ENCODE peak calls at places on chromosome 5, in ten cellular contexts. One of them, this sample, is unnamed.

GRCh38 chr5:172852490-172853354 is 18.7 kb downstream of the ERGIC1 start:
- DNase-seq in NCI-H748 treated with DMSO at 0.1 percent for 48 hours: no peak
- DNase-seq in breast epithelium: no peak
- DNase-seq in C1 segment of cervical spinal cord: no peak
- DNase-seq in B cell: no peak
- DNase-seq in Kasumi-1: no peak
- DNase-seq in fibroblast of lung: peak; percentile 52
- DNase-seq in stimulated activated CD4-positive, alpha-beta T cell treated with anti-CD3 and anti-CD28 coated beads, Interleukin-15, amount 100 ng/mL, for 1 hour: no peak
- DNase-seq in NCI-H2029: no peak
- DNase-seq in Calu3: no peak
- DNase-seq in this sample: no peak

GRCh38 chr5:82314964-82315728 is 37.0 kb upstream of the RPS23 start:
- DNase-seq in NCI-H748 treated with DMSO at 0.1 percent for 48 hours: no peak
- DNase-seq in breast epithelium: no peak
- DNase-seq in C1 segment of cervical spinal cord: no peak
- DNase-seq in B cell: no peak
- DNase-seq in Kasumi-1: peak; percentile 48
- DNase-seq in fibroblast of lung: peak; percentile 66
- DNase-seq in stimulated activated CD4-positive, alpha-beta T cell treated with anti-CD3 and anti-CD28 coated beads, Interleukin-15, amount 100 ng/mL, for 1 hour: no peak
- DNase-seq in NCI-H2029: no peak
- DNase-seq in Calu3: no peak
- DNase-seq in this sample: no peak

GRCh38 chr5:175464414-175465233 is 13.7 kb upstream of the SFXN1 start:
- DNase-seq in NCI-H748 treated with DMSO at 0.1 percent for 48 hours: peak; percentile 86
- DNase-seq in breast epithelium: no peak
- DNase-seq in C1 segment of cervical spinal cord: peak; percentile 20
- DNase-seq in B cell: peak; percentile 51
- DNase-seq in Kasumi-1: peak; percentile 68
- DNase-seq in fibroblast of lung: peak; percentile 31
- DNase-seq in stimulated activated CD4-positive, alpha-beta T cell treated with anti-CD3 and anti-CD28 coated beads, Interleukin-15, amount 100 ng/mL, for 1 hour: no peak
- DNase-seq in NCI-H2029: peak; percentile 80
- DNase-seq in Calu3: peak; percentile 78
- DNase-seq in this sample: no peak

GRCh38 chr5:2201832-2202231 is 319.1 kb upstream of the IRX4 start:
- DNase-seq in NCI-H748 treated with DMSO at 0.1 percent for 48 hours: no peak
- DNase-seq in breast epithelium: no peak
- DNase-seq in C1 segment of cervical spinal cord: no peak
- DNase-seq in B cell: no peak
- DNase-seq in Kasumi-1: no peak
- DNase-seq in fibroblast of lung: no peak
- DNase-seq in stimulated activated CD4-positive, alpha-beta T cell treated with anti-CD3 and anti-CD28 coated beads, Interleukin-15, amount 100 ng/mL, for 1 hour: no peak
- DNase-seq in NCI-H2029: no peak
- DNase-seq in Calu3: no peak
- DNase-seq in this sample: no peak

GRCh38 chr5:91141642-91142041 is 241.5 kb downstream of the ARRDC3 start:
- DNase-seq in NCI-H748 treated with DMSO at 0.1 percent for 48 hours: no peak
- DNase-seq in breast epithelium: no peak
- DNase-seq in C1 segment of cervical spinal cord: no peak
- DNase-seq in B cell: no peak
- DNase-seq in Kasumi-1: no peak
- DNase-seq in fibroblast of lung: no peak
- DNase-seq in stimulated activated CD4-positive, alpha-beta T cell treated with anti-CD3 and anti-CD28 coated beads, Interleukin-15, amount 100 ng/mL, for 1 hour: no peak
- DNase-seq in NCI-H2029: no peak
- DNase-seq in Calu3: no peak
- DNase-seq in this sample: no peak

GRCh38 chr5:1911773-1912235 is 29.1 kb upstream of the IRX4 start:
- DNase-seq in NCI-H748 treated with DMSO at 0.1 percent for 48 hours: no peak
- DNase-seq in breast epithelium: peak; percentile 45
- DNase-seq in C1 segment of cervical spinal cord: no peak
- DNase-seq in B cell: no peak
- DNase-seq in Kasumi-1: no peak
- DNase-seq in fibroblast of lung: no peak
- DNase-seq in stimulated activated CD4-positive, alpha-beta T cell treated with anti-CD3 and anti-CD28 coated beads, Interleukin-15, amount 100 ng/mL, for 1 hour: no peak
- DNase-seq in NCI-H2029: no peak
- DNase-seq in Calu3: no peak
- DNase-seq in this sample: no peak

GRCh38 chr5:7849531-7850240 is 1.2 kb downstream of the CFAP90 start:
- DNase-seq in NCI-H748 treated with DMSO at 0.1 percent for 48 hours: peak; percentile 39
- DNase-seq in breast epithelium: no peak
- DNase-seq in C1 segment of cervical spinal cord: no peak
- DNase-seq in B cell: no peak
- DNase-seq in Kasumi-1: peak; percentile 4
- DNase-seq in fibroblast of lung: no peak
- DNase-seq in stimulated activated CD4-positive, alpha-beta T cell treated with anti-CD3 and anti-CD28 coated beads, Interleukin-15, amount 100 ng/mL, for 1 hour: no peak
- DNase-seq in NCI-H2029: no peak
- DNase-seq in Calu3: no peak
- DNase-seq in this sample: no peak

GRCh38 chr5:84603557-84604185 is 219.0 kb upstream of the EDIL3 start:
- DNase-seq in NCI-H748 treated with DMSO at 0.1 percent for 48 hours: no peak
- DNase-seq in breast epithelium: no peak
- DNase-seq in C1 segment of cervical spinal cord: no peak
- DNase-seq in B cell: no peak
- DNase-seq in Kasumi-1: no peak
- DNase-seq in fibroblast of lung: peak; percentile 90
- DNase-seq in stimulated activated CD4-positive, alpha-beta T cell treated with anti-CD3 and anti-CD28 coated beads, Interleukin-15, amount 100 ng/mL, for 1 hour: no peak
- DNase-seq in NCI-H2029: no peak
- DNase-seq in Calu3: no peak
- DNase-seq in this sample: no peak

GRCh38 chr5:56303511-56303910 is 70.4 kb upstream of the ANKRD55 start:
- DNase-seq in NCI-H748 treated with DMSO at 0.1 percent for 48 hours: no peak
- DNase-seq in breast epithelium: no peak
- DNase-seq in C1 segment of cervical spinal cord: no peak
- DNase-seq in B cell: no peak
- DNase-seq in Kasumi-1: no peak
- DNase-seq in fibroblast of lung: no peak
- DNase-seq in stimulated activated CD4-positive, alpha-beta T cell treated with anti-CD3 and anti-CD28 coated beads, Interleukin-15, amount 100 ng/mL, for 1 hour: no peak
- DNase-seq in NCI-H2029: no peak
- DNase-seq in Calu3: no peak
- DNase-seq in this sample: no peak

GRCh38 chr5:161007879-161008278 is 155.9 kb upstream of the ATP10B start:
- DNase-seq in NCI-H748 treated with DMSO at 0.1 percent for 48 hours: no peak
- DNase-seq in breast epithelium: no peak
- DNase-seq in C1 segment of cervical spinal cord: no peak
- DNase-seq in B cell: no peak
- DNase-seq in Kasumi-1: no peak
- DNase-seq in fibroblast of lung: no peak
- DNase-seq in stimulated activated CD4-positive, alpha-beta T cell treated with anti-CD3 and anti-CD28 coated beads, Interleukin-15, amount 100 ng/mL, for 1 hour: no peak
- DNase-seq in NCI-H2029: no peak
- DNase-seq in Calu3: no peak
- DNase-seq in this sample: no peak

GRCh38 chr5:139980765-139981164 is 62.3 kb downstream of the NRG2 start:
- DNase-seq in NCI-H748 treated with DMSO at 0.1 percent for 48 hours: no peak
- DNase-seq in breast epithelium: no peak
- DNase-seq in C1 segment of cervical spinal cord: no peak
- DNase-seq in B cell: no peak
- DNase-seq in Kasumi-1: no peak
- DNase-seq in fibroblast of lung: no peak
- DNase-seq in stimulated activated CD4-positive, alpha-beta T cell treated with anti-CD3 and anti-CD28 coated beads, Interleukin-15, amount 100 ng/mL, for 1 hour: no peak
- DNase-seq in NCI-H2029: no peak
- DNase-seq in Calu3: no peak
- DNase-seq in this sample: no peak

GRCh38 chr5:173730610-173731302 is 114.3 kb upstream of the BOD1 start:
- DNase-seq in NCI-H748 treated with DMSO at 0.1 percent for 48 hours: no peak
- DNase-seq in breast epithelium: no peak
- DNase-seq in C1 segment of cervical spinal cord: no peak
- DNase-seq in B cell: no peak
- DNase-seq in Kasumi-1: no peak
- DNase-seq in fibroblast of lung: no peak
- DNase-seq in stimulated activated CD4-positive, alpha-beta T cell treated with anti-CD3 and anti-CD28 coated beads, Interleukin-15, amount 100 ng/mL, for 1 hour: no peak
- DNase-seq in NCI-H2029: no peak
- DNase-seq in Calu3: no peak
- DNase-seq in this sample: no peak

GRCh38 chr5:19855929-19856328 is 132.1 kb downstream of the CDH18 start:
- DNase-seq in NCI-H748 treated with DMSO at 0.1 percent for 48 hours: no peak
- DNase-seq in breast epithelium: no peak
- DNase-seq in C1 segment of cervical spinal cord: no peak
- DNase-seq in B cell: no peak
- DNase-seq in Kasumi-1: no peak
- DNase-seq in fibroblast of lung: peak; percentile 21
- DNase-seq in stimulated activated CD4-positive, alpha-beta T cell treated with anti-CD3 and anti-CD28 coated beads, Interleukin-15, amount 100 ng/mL, for 1 hour: no peak
- DNase-seq in NCI-H2029: no peak
- DNase-seq in Calu3: no peak
- DNase-seq in this sample: no peak

GRCh38 chr5:159061834-159062530 is 37.7 kb downstream of the EBF1 start:
- DNase-seq in NCI-H748 treated with DMSO at 0.1 percent for 48 hours: no peak
- DNase-seq in breast epithelium: no peak
- DNase-seq in C1 segment of cervical spinal cord: no peak
- DNase-seq in B cell: no peak
- DNase-seq in Kasumi-1: no peak
- DNase-seq in fibroblast of lung: no peak
- DNase-seq in stimulated activated CD4-positive, alpha-beta T cell treated with anti-CD3 and anti-CD28 coated beads, Interleukin-15, amount 100 ng/mL, for 1 hour: no peak
- DNase-seq in NCI-H2029: no peak
- DNase-seq in Calu3: no peak
- DNase-seq in this sample: no peak

GRCh38 chr5:125349432-125349831 is 603.0 kb upstream of the ZNF608 start:
- DNase-seq in NCI-H748 treated with DMSO at 0.1 percent for 48 hours: no peak
- DNase-seq in breast epithelium: no peak
- DNase-seq in C1 segment of cervical spinal cord: no peak
- DNase-seq in B cell: no peak
- DNase-seq in Kasumi-1: no peak
- DNase-seq in fibroblast of lung: peak; percentile 54
- DNase-seq in stimulated activated CD4-positive, alpha-beta T cell treated with anti-CD3 and anti-CD28 coated beads, Interleukin-15, amount 100 ng/mL, for 1 hour: no peak
- DNase-seq in NCI-H2029: no peak
- DNase-seq in Calu3: no peak
- DNase-seq in this sample: no peak

GRCh38 chr5:109876030-109876726 is 186.5 kb downstream of the MAN2A1 start:
- DNase-seq in NCI-H748 treated with DMSO at 0.1 percent for 48 hours: no peak
- DNase-seq in breast epithelium: no peak
- DNase-seq in C1 segment of cervical spinal cord: no peak
- DNase-seq in B cell: no peak
- DNase-seq in Kasumi-1: peak; percentile 3
- DNase-seq in fibroblast of lung: no peak
- DNase-seq in stimulated activated CD4-positive, alpha-beta T cell treated with anti-CD3 and anti-CD28 coated beads, Interleukin-15, amount 100 ng/mL, for 1 hour: no peak
- DNase-seq in NCI-H2029: no peak
- DNase-seq in Calu3: no peak
- DNase-seq in this sample: no peak

GRCh38 chr5:81631124-81631523 is 119.8 kb downstream of the SSBP2 start:
- DNase-seq in NCI-H748 treated with DMSO at 0.1 percent for 48 hours: no peak
- DNase-seq in breast epithelium: no peak
- DNase-seq in C1 segment of cervical spinal cord: no peak
- DNase-seq in B cell: peak; percentile 43
- DNase-seq in Kasumi-1: no peak
- DNase-seq in fibroblast of lung: no peak
- DNase-seq in stimulated activated CD4-positive, alpha-beta T cell treated with anti-CD3 and anti-CD28 coated beads, Interleukin-15, amount 100 ng/mL, for 1 hour: no peak
- DNase-seq in NCI-H2029: no peak
- DNase-seq in Calu3: no peak
- DNase-seq in this sample: no peak

GRCh38 chr5:136048966-136049365 is 20.2 kb downstream of the TGFBI start:
- DNase-seq in NCI-H748 treated with DMSO at 0.1 percent for 48 hours: no peak
- DNase-seq in breast epithelium: no peak
- DNase-seq in C1 segment of cervical spinal cord: no peak
- DNase-seq in B cell: no peak
- DNase-seq in Kasumi-1: no peak
- DNase-seq in fibroblast of lung: no peak
- DNase-seq in stimulated activated CD4-positive, alpha-beta T cell treated with anti-CD3 and anti-CD28 coated beads, Interleukin-15, amount 100 ng/mL, for 1 hour: no peak
- DNase-seq in NCI-H2029: no peak
- DNase-seq in Calu3: no peak
- DNase-seq in this sample: no peak

GRCh38 chr5:113036826-113037225 is 60.2 kb downstream of the DCP2 start:
- DNase-seq in NCI-H748 treated with DMSO at 0.1 percent for 48 hours: no peak
- DNase-seq in breast epithelium: no peak
- DNase-seq in C1 segment of cervical spinal cord: no peak
- DNase-seq in B cell: no peak
- DNase-seq in Kasumi-1: no peak
- DNase-seq in fibroblast of lung: no peak
- DNase-seq in stimulated activated CD4-positive, alpha-beta T cell treated with anti-CD3 and anti-CD28 coated beads, Interleukin-15, amount 100 ng/mL, for 1 hour: no peak
- DNase-seq in NCI-H2029: no peak
- DNase-seq in Calu3: no peak
- DNase-seq in this sample: no peak

GRCh38 chr5:139014726-139015125 is 139.6 kb upstream of the LRRTM2 start:
- DNase-seq in NCI-H748 treated with DMSO at 0.1 percent for 48 hours: no peak
- DNase-seq in breast epithelium: no peak
- DNase-seq in C1 segment of cervical spinal cord: no peak
- DNase-seq in B cell: no peak
- DNase-seq in Kasumi-1: no peak
- DNase-seq in fibroblast of lung: peak; percentile 84
- DNase-seq in stimulated activated CD4-positive, alpha-beta T cell treated with anti-CD3 and anti-CD28 coated beads, Interleukin-15, amount 100 ng/mL, for 1 hour: no peak
- DNase-seq in NCI-H2029: no peak
- DNase-seq in Calu3: peak; percentile 32
- DNase-seq in this sample: no peak

GRCh38 chr5:113118765-113119164 is 142.2 kb downstream of the DCP2 start:
- DNase-seq in NCI-H748 treated with DMSO at 0.1 percent for 48 hours: no peak
- DNase-seq in breast epithelium: no peak
- DNase-seq in C1 segment of cervical spinal cord: no peak
- DNase-seq in B cell: no peak
- DNase-seq in Kasumi-1: no peak
- DNase-seq in fibroblast of lung: no peak
- DNase-seq in stimulated activated CD4-positive, alpha-beta T cell treated with anti-CD3 and anti-CD28 coated beads, Interleukin-15, amount 100 ng/mL, for 1 hour: no peak
- DNase-seq in NCI-H2029: no peak
- DNase-seq in Calu3: no peak
- DNase-seq in this sample: no peak

GRCh38 chr5:143635146-143635752 is 176.7 kb upstream of the HMHB1 start:
- DNase-seq in NCI-H748 treated with DMSO at 0.1 percent for 48 hours: no peak
- DNase-seq in breast epithelium: no peak
- DNase-seq in C1 segment of cervical spinal cord: no peak
- DNase-seq in B cell: no peak
- DNase-seq in Kasumi-1: no peak
- DNase-seq in fibroblast of lung: peak; percentile 60
- DNase-seq in stimulated activated CD4-positive, alpha-beta T cell treated with anti-CD3 and anti-CD28 coated beads, Interleukin-15, amount 100 ng/mL, for 1 hour: no peak
- DNase-seq in NCI-H2029: no peak
- DNase-seq in Calu3: peak; percentile 25
- DNase-seq in this sample: peak; percentile 63

GRCh38 chr5:175714686-175715085 is 56.8 kb downstream of the HRH2 start:
- DNase-seq in NCI-H748 treated with DMSO at 0.1 percent for 48 hours: no peak
- DNase-seq in breast epithelium: peak; percentile 20
- DNase-seq in C1 segment of cervical spinal cord: no peak
- DNase-seq in B cell: no peak
- DNase-seq in Kasumi-1: no peak
- DNase-seq in fibroblast of lung: no peak
- DNase-seq in stimulated activated CD4-positive, alpha-beta T cell treated with anti-CD3 and anti-CD28 coated beads, Interleukin-15, amount 100 ng/mL, for 1 hour: no peak
- DNase-seq in NCI-H2029: no peak
- DNase-seq in Calu3: no peak
- DNase-seq in this sample: no peak

GRCh38 chr5:153157156-153157555 is 333.3 kb upstream of the GRIA1 start:
- DNase-seq in NCI-H748 treated with DMSO at 0.1 percent for 48 hours: no peak
- DNase-seq in breast epithelium: no peak
- DNase-seq in C1 segment of cervical spinal cord: no peak
- DNase-seq in B cell: no peak
- DNase-seq in Kasumi-1: no peak
- DNase-seq in fibroblast of lung: no peak
- DNase-seq in stimulated activated CD4-positive, alpha-beta T cell treated with anti-CD3 and anti-CD28 coated beads, Interleukin-15, amount 100 ng/mL, for 1 hour: no peak
- DNase-seq in NCI-H2029: no peak
- DNase-seq in Calu3: no peak
- DNase-seq in this sample: no peak

GRCh38 chr5:10235350-10235749 is 14.3 kb downstream of the ATPSCKMT start:
- DNase-seq in NCI-H748 treated with DMSO at 0.1 percent for 48 hours: no peak
- DNase-seq in breast epithelium: no peak
- DNase-seq in C1 segment of cervical spinal cord: no peak
- DNase-seq in B cell: no peak
- DNase-seq in Kasumi-1: no peak
- DNase-seq in fibroblast of lung: peak; percentile 39
- DNase-seq in stimulated activated CD4-positive, alpha-beta T cell treated with anti-CD3 and anti-CD28 coated beads, Interleukin-15, amount 100 ng/mL, for 1 hour: no peak
- DNase-seq in NCI-H2029: no peak
- DNase-seq in Calu3: no peak
- DNase-seq in this sample: no peak

GRCh38 chr5:34655354-34655991 is 655 bp upstream of the RAI14 start:
- DNase-seq in NCI-H748 treated with DMSO at 0.1 percent for 48 hours: peak; percentile 88
- DNase-seq in breast epithelium: peak; percentile 56
- DNase-seq in C1 segment of cervical spinal cord: peak; percentile 57
- DNase-seq in B cell: peak; percentile 49
- DNase-seq in Kasumi-1: no peak
- DNase-seq in fibroblast of lung: peak; percentile 77
- DNase-seq in stimulated activated CD4-positive, alpha-beta T cell treated with anti-CD3 and anti-CD28 coated beads, Interleukin-15, amount 100 ng/mL, for 1 hour: no peak
- DNase-seq in NCI-H2029: no peak
- DNase-seq in Calu3: peak; percentile 32
- DNase-seq in this sample: no peak

GRCh38 chr5:76326559-76327351 is 76.3 kb upstream of the IQGAP2 start:
- DNase-seq in NCI-H748 treated with DMSO at 0.1 percent for 48 hours: no peak
- DNase-seq in breast epithelium: no peak
- DNase-seq in C1 segment of cervical spinal cord: no peak
- DNase-seq in B cell: no peak
- DNase-seq in Kasumi-1: no peak
- DNase-seq in fibroblast of lung: no peak
- DNase-seq in stimulated activated CD4-positive, alpha-beta T cell treated with anti-CD3 and anti-CD28 coated beads, Interleukin-15, amount 100 ng/mL, for 1 hour: no peak
- DNase-seq in NCI-H2029: no peak
- DNase-seq in Calu3: no peak
- DNase-seq in this sample: no peak

GRCh38 chr5:38780950-38781349 is 64.9 kb upstream of the OSMR start:
- DNase-seq in NCI-H748 treated with DMSO at 0.1 percent for 48 hours: no peak
- DNase-seq in breast epithelium: peak; percentile 59
- DNase-seq in C1 segment of cervical spinal cord: peak; percentile 19
- DNase-seq in B cell: no peak
- DNase-seq in Kasumi-1: no peak
- DNase-seq in fibroblast of lung: peak; percentile 91
- DNase-seq in stimulated activated CD4-positive, alpha-beta T cell treated with anti-CD3 and anti-CD28 coated beads, Interleukin-15, amount 100 ng/mL, for 1 hour: no peak
- DNase-seq in NCI-H2029: peak; percentile 12
- DNase-seq in Calu3: peak; percentile 23
- DNase-seq in this sample: no peak

This sample was measured in ascending aorta.